ENCODE peak calls at places on chromosomes 16 and 17, in eight cellular contexts. One of them, this sample, is unnamed.

GRCh38 chr16:24045641-24046040 is 209.9 kb downstream of the PRKCB start:
- DNase-seq in A549: peak; percentile 29
- DNase-seq in substantia nigra: no peak
- DNase-seq in tibial artery: no peak
- DNase-seq in ascending aorta: no peak
- DNase-seq in stimulated activated CD8-positive, alpha-beta memory T cell treated with anti-CD3 and anti-CD28 coated beads, Interleukin-15, amount 100 ng/mL, for 24 hours: no peak
- DNase-seq in HL-60: no peak
- DNase-seq in fibroblast of lung: no peak
- DNase-seq in this sample: no peak

GRCh38 chr17:46986401-46986800 is 7.3 kb upstream of the RPRML start:
- DNase-seq in A549: no peak
- DNase-seq in substantia nigra: no peak
- DNase-seq in tibial artery: no peak
- DNase-seq in ascending aorta: no peak
- DNase-seq in stimulated activated CD8-positive, alpha-beta memory T cell treated with anti-CD3 and anti-CD28 coated beads, Interleukin-15, amount 100 ng/mL, for 24 hours: no peak
- DNase-seq in HL-60: no peak
- DNase-seq in fibroblast of lung: no peak
- DNase-seq in this sample: no peak

GRCh38 chr16:87243383-87243964 is 73.7 kb downstream of the C16orf95 start:
- DNase-seq in A549: no peak
- DNase-seq in substantia nigra: no peak
- DNase-seq in tibial artery: no peak
- DNase-seq in ascending aorta: no peak
- DNase-seq in stimulated activated CD8-positive, alpha-beta memory T cell treated with anti-CD3 and anti-CD28 coated beads, Interleukin-15, amount 100 ng/mL, for 24 hours: no peak
- DNase-seq in HL-60: no peak
- DNase-seq in fibroblast of lung: no peak
- DNase-seq in this sample: no peak

GRCh38 chr16:86101135-86101911 is 202.4 kb downstream of the IRF8 start:
- DNase-seq in A549: no peak
- DNase-seq in substantia nigra: no peak
- DNase-seq in tibial artery: peak; percentile 44
- DNase-seq in ascending aorta: no peak
- DNase-seq in stimulated activated CD8-positive, alpha-beta memory T cell treated with anti-CD3 and anti-CD28 coated beads, Interleukin-15, amount 100 ng/mL, for 24 hours: no peak
- DNase-seq in HL-60: no peak
- DNase-seq in fibroblast of lung: no peak
- DNase-seq in this sample: no peak

GRCh38 chr17:82489117-82489516 is 30.4 kb upstream of the FOXK2 start:
- DNase-seq in A549: no peak
- DNase-seq in substantia nigra: peak; percentile 19
- DNase-seq in tibial artery: peak; percentile 97
- DNase-seq in ascending aorta: peak; percentile 95
- DNase-seq in stimulated activated CD8-positive, alpha-beta memory T cell treated with anti-CD3 and anti-CD28 coated beads, Interleukin-15, amount 100 ng/mL, for 24 hours: no peak
- DNase-seq in HL-60: no peak
- DNase-seq in fibroblast of lung: peak; percentile 65
- DNase-seq in this sample: no peak

GRCh38 chr16:12027091-12027490 is 50.6 kb downstream of the SNX29 start:
- DNase-seq in A549: no peak
- DNase-seq in substantia nigra: no peak
- DNase-seq in tibial artery: no peak
- DNase-seq in ascending aorta: no peak
- DNase-seq in stimulated activated CD8-positive, alpha-beta memory T cell treated with anti-CD3 and anti-CD28 coated beads, Interleukin-15, amount 100 ng/mL, for 24 hours: no peak
- DNase-seq in HL-60: no peak
- DNase-seq in fibroblast of lung: no peak
- DNase-seq in this sample: no peak

GRCh38 chr16:84976644-84977400 is 34.5 kb downstream of the ZDHHC7 start:
- DNase-seq in A549: no peak
- DNase-seq in substantia nigra: no peak
- DNase-seq in tibial artery: peak; percentile 80
- DNase-seq in ascending aorta: peak; percentile 74
- DNase-seq in stimulated activated CD8-positive, alpha-beta memory T cell treated with anti-CD3 and anti-CD28 coated beads, Interleukin-15, amount 100 ng/mL, for 24 hours: no peak
- DNase-seq in HL-60: no peak
- DNase-seq in fibroblast of lung: no peak
- DNase-seq in this sample: no peak

GRCh38 chr17:77873518-77874302 is 84.8 kb upstream of the TNRC6C start:
- DNase-seq in A549: no peak
- DNase-seq in substantia nigra: no peak
- DNase-seq in tibial artery: no peak
- DNase-seq in ascending aorta: no peak
- DNase-seq in stimulated activated CD8-positive, alpha-beta memory T cell treated with anti-CD3 and anti-CD28 coated beads, Interleukin-15, amount 100 ng/mL, for 24 hours: no peak
- DNase-seq in HL-60: no peak
- DNase-seq in fibroblast of lung: no peak
- DNase-seq in this sample: no peak

GRCh38 chr16:8571061-8571596 is 19.2 kb downstream of the TMEM114 start:
- DNase-seq in A549: no peak
- DNase-seq in substantia nigra: no peak
- DNase-seq in tibial artery: no peak
- DNase-seq in ascending aorta: no peak
- DNase-seq in stimulated activated CD8-positive, alpha-beta memory T cell treated with anti-CD3 and anti-CD28 coated beads, Interleukin-15, amount 100 ng/mL, for 24 hours: no peak
- DNase-seq in HL-60: no peak
- DNase-seq in fibroblast of lung: peak; percentile 25
- DNase-seq in this sample: no peak

GRCh38 chr17:1108560-1108809 is 71.3 kb downstream of the ABR start:
- DNase-seq in A549: no peak
- DNase-seq in substantia nigra: no peak
- DNase-seq in tibial artery: no peak
- DNase-seq in ascending aorta: no peak
- DNase-seq in stimulated activated CD8-positive, alpha-beta memory T cell treated with anti-CD3 and anti-CD28 coated beads, Interleukin-15, amount 100 ng/mL, for 24 hours: no peak
- DNase-seq in HL-60: no peak
- DNase-seq in fibroblast of lung: no peak
- DNase-seq in this sample: no peak

GRCh38 chr17:31269597-31269996 is 27.4 kb downstream of the OMG start:
- DNase-seq in A549: peak; percentile 27
- DNase-seq in substantia nigra: no peak
- DNase-seq in tibial artery: peak; percentile 66
- DNase-seq in ascending aorta: peak; percentile 73
- DNase-seq in stimulated activated CD8-positive, alpha-beta memory T cell treated with anti-CD3 and anti-CD28 coated beads, Interleukin-15, amount 100 ng/mL, for 24 hours: no peak
- DNase-seq in HL-60: no peak
- DNase-seq in fibroblast of lung: peak; percentile 98
- DNase-seq in this sample: no peak

GRCh38 chr16:30965436-30965835 is 7.9 kb downstream of the SETD1A start:
- DNase-seq in A549: no peak
- DNase-seq in substantia nigra: no peak
- DNase-seq in tibial artery: no peak
- DNase-seq in ascending aorta: no peak
- DNase-seq in stimulated activated CD8-positive, alpha-beta memory T cell treated with anti-CD3 and anti-CD28 coated beads, Interleukin-15, amount 100 ng/mL, for 24 hours: no peak
- DNase-seq in HL-60: no peak
- DNase-seq in fibroblast of lung: no peak
- DNase-seq in this sample: no peak

GRCh38 chr17:74478369-74479100 is 12.1 kb downstream of the CD300A start:
- DNase-seq in A549: no peak
- DNase-seq in substantia nigra: no peak
- DNase-seq in tibial artery: no peak
- DNase-seq in ascending aorta: no peak
- DNase-seq in stimulated activated CD8-positive, alpha-beta memory T cell treated with anti-CD3 and anti-CD28 coated beads, Interleukin-15, amount 100 ng/mL, for 24 hours: no peak
- DNase-seq in HL-60: peak; percentile 45
- DNase-seq in fibroblast of lung: no peak
- DNase-seq in this sample: no peak

GRCh38 chr17:48296453-48296852 is 133.6 kb downstream of the SKAP1 start:
- DNase-seq in A549: no peak
- DNase-seq in substantia nigra: no peak
- DNase-seq in tibial artery: no peak
- DNase-seq in ascending aorta: no peak
- DNase-seq in stimulated activated CD8-positive, alpha-beta memory T cell treated with anti-CD3 and anti-CD28 coated beads, Interleukin-15, amount 100 ng/mL, for 24 hours: no peak
- DNase-seq in HL-60: no peak
- DNase-seq in fibroblast of lung: no peak
- DNase-seq in this sample: no peak

GRCh38 chr17:21042434-21043295 is at the start of gene USP22:
- DNase-seq in A549: peak; percentile 76
- DNase-seq in substantia nigra: no peak
- DNase-seq in tibial artery: no peak
- DNase-seq in ascending aorta: no peak
- DNase-seq in stimulated activated CD8-positive, alpha-beta memory T cell treated with anti-CD3 and anti-CD28 coated beads, Interleukin-15, amount 100 ng/mL, for 24 hours: peak; percentile 82
- DNase-seq in HL-60: no peak
- DNase-seq in fibroblast of lung: no peak
- DNase-seq in this sample: peak; percentile 91

GRCh38 chr16:19284207-19284606 is 1.3 kb upstream of the CLEC19A start:
- DNase-seq in A549: peak; percentile 58
- DNase-seq in substantia nigra: no peak
- DNase-seq in tibial artery: no peak
- DNase-seq in ascending aorta: no peak
- DNase-seq in stimulated activated CD8-positive, alpha-beta memory T cell treated with anti-CD3 and anti-CD28 coated beads, Interleukin-15, amount 100 ng/mL, for 24 hours: no peak
- DNase-seq in HL-60: no peak
- DNase-seq in fibroblast of lung: no peak
- DNase-seq in this sample: no peak

GRCh38 chr17:27324940-27325339 is 31.0 kb downstream of the WSB1 start:
- DNase-seq in A549: no peak
- DNase-seq in substantia nigra: no peak
- DNase-seq in tibial artery: no peak
- DNase-seq in ascending aorta: no peak
- DNase-seq in stimulated activated CD8-positive, alpha-beta memory T cell treated with anti-CD3 and anti-CD28 coated beads, Interleukin-15, amount 100 ng/mL, for 24 hours: no peak
- DNase-seq in HL-60: no peak
- DNase-seq in fibroblast of lung: no peak
- DNase-seq in this sample: no peak

GRCh38 chr17:31509095-31509804 is 117.8 kb downstream of the RAB11FIP4 start:
- DNase-seq in A549: no peak
- DNase-seq in substantia nigra: no peak
- DNase-seq in tibial artery: no peak
- DNase-seq in ascending aorta: no peak
- DNase-seq in stimulated activated CD8-positive, alpha-beta memory T cell treated with anti-CD3 and anti-CD28 coated beads, Interleukin-15, amount 100 ng/mL, for 24 hours: no peak
- DNase-seq in HL-60: no peak
- DNase-seq in fibroblast of lung: no peak
- DNase-seq in this sample: no peak

GRCh38 chr17:50331085-50331791 is 14.7 kb upstream of the XYLT2 start:
- DNase-seq in A549: no peak
- DNase-seq in substantia nigra: no peak
- DNase-seq in tibial artery: peak; percentile 19
- DNase-seq in ascending aorta: no peak
- DNase-seq in stimulated activated CD8-positive, alpha-beta memory T cell treated with anti-CD3 and anti-CD28 coated beads, Interleukin-15, amount 100 ng/mL, for 24 hours: no peak
- DNase-seq in HL-60: no peak
- DNase-seq in fibroblast of lung: peak; percentile 84
- DNase-seq in this sample: no peak

GRCh38 chr17:40311575-40311974 is 2.6 kb downstream of the RARA start:
- DNase-seq in A549: no peak
- DNase-seq in substantia nigra: no peak
- DNase-seq in tibial artery: peak; percentile 89
- DNase-seq in ascending aorta: peak; percentile 75
- DNase-seq in stimulated activated CD8-positive, alpha-beta memory T cell treated with anti-CD3 and anti-CD28 coated beads, Interleukin-15, amount 100 ng/mL, for 24 hours: no peak
- DNase-seq in HL-60: no peak
- DNase-seq in fibroblast of lung: no peak
- DNase-seq in this sample: peak; percentile 23

GRCh38 chr16:680967-681745 is 946 bp downstream of the STUB1 start:
- DNase-seq in A549: no peak
- DNase-seq in substantia nigra: no peak
- DNase-seq in tibial artery: no peak
- DNase-seq in ascending aorta: no peak
- DNase-seq in stimulated activated CD8-positive, alpha-beta memory T cell treated with anti-CD3 and anti-CD28 coated beads, Interleukin-15, amount 100 ng/mL, for 24 hours: no peak
- DNase-seq in HL-60: no peak
- DNase-seq in fibroblast of lung: peak; percentile 57
- DNase-seq in this sample: no peak

GRCh38 chr16:89202422-89203215 is 2.3 kb upstream of the SLC22A31 start:
- DNase-seq in A549: no peak
- DNase-seq in substantia nigra: no peak
- DNase-seq in tibial artery: no peak
- DNase-seq in ascending aorta: no peak
- DNase-seq in stimulated activated CD8-positive, alpha-beta memory T cell treated with anti-CD3 and anti-CD28 coated beads, Interleukin-15, amount 100 ng/mL, for 24 hours: no peak
- DNase-seq in HL-60: no peak
- DNase-seq in fibroblast of lung: no peak
- DNase-seq in this sample: no peak

GRCh38 chr16:15041260-15042011 is 14.4 kb downstream of the NTAN1 start:
- DNase-seq in A549: no peak
- DNase-seq in substantia nigra: peak; percentile 41
- DNase-seq in tibial artery: peak; percentile 92
- DNase-seq in ascending aorta: peak; percentile 89
- DNase-seq in stimulated activated CD8-positive, alpha-beta memory T cell treated with anti-CD3 and anti-CD28 coated beads, Interleukin-15, amount 100 ng/mL, for 24 hours: no peak
- DNase-seq in HL-60: no peak
- DNase-seq in fibroblast of lung: peak; percentile 81
- DNase-seq in this sample: no peak

GRCh38 chr17:35432176-35433074 is at the start of gene SLFN12:
- DNase-seq in A549: no peak
- DNase-seq in substantia nigra: no peak
- DNase-seq in tibial artery: peak; percentile 70
- DNase-seq in ascending aorta: peak; percentile 85
- DNase-seq in stimulated activated CD8-positive, alpha-beta memory T cell treated with anti-CD3 and anti-CD28 coated beads, Interleukin-15, amount 100 ng/mL, for 24 hours: no peak
- DNase-seq in HL-60: no peak
- DNase-seq in fibroblast of lung: peak; percentile 98
- DNase-seq in this sample: peak; percentile 69

GRCh38 chr16:70653809-70654771 is 7.7 kb downstream of the IL34 start:
- DNase-seq in A549: peak; percentile 41
- DNase-seq in substantia nigra: peak; percentile 58
- DNase-seq in tibial artery: peak; percentile 91
- DNase-seq in ascending aorta: peak; percentile 93
- DNase-seq in stimulated activated CD8-positive, alpha-beta memory T cell treated with anti-CD3 and anti-CD28 coated beads, Interleukin-15, amount 100 ng/mL, for 24 hours: peak; percentile 62
- DNase-seq in HL-60: peak; percentile 41
- DNase-seq in fibroblast of lung: peak; percentile 87
- DNase-seq in this sample: peak; percentile 83

GRCh38 chr17:13337864-13338371 is 263.8 kb downstream of the HS3ST3A1 start:
- DNase-seq in A549: peak; percentile 36
- DNase-seq in substantia nigra: no peak
- DNase-seq in tibial artery: no peak
- DNase-seq in ascending aorta: no peak
- DNase-seq in stimulated activated CD8-positive, alpha-beta memory T cell treated with anti-CD3 and anti-CD28 coated beads, Interleukin-15, amount 100 ng/mL, for 24 hours: no peak
- DNase-seq in HL-60: no peak
- DNase-seq in fibroblast of lung: peak; percentile 87
- DNase-seq in this sample: peak; percentile 22

GRCh38 chr16:30187556-30187865 is 4.1 kb downstream of the CORO1A start:
- DNase-seq in A549: no peak
- DNase-seq in substantia nigra: no peak
- DNase-seq in tibial artery: no peak
- DNase-seq in ascending aorta: no peak
- DNase-seq in stimulated activated CD8-positive, alpha-beta memory T cell treated with anti-CD3 and anti-CD28 coated beads, Interleukin-15, amount 100 ng/mL, for 24 hours: no peak
- DNase-seq in HL-60: no peak
- DNase-seq in fibroblast of lung: no peak
- DNase-seq in this sample: no peak

GRCh38 chr17:1617620-1618174 is 10.9 kb downstream of the SLC43A2 start:
- DNase-seq in A549: peak; percentile 80
- DNase-seq in substantia nigra: no peak
- DNase-seq in tibial artery: no peak
- DNase-seq in ascending aorta: no peak
- DNase-seq in stimulated activated CD8-positive, alpha-beta memory T cell treated with anti-CD3 and anti-CD28 coated beads, Interleukin-15, amount 100 ng/mL, for 24 hours: no peak
- DNase-seq in HL-60: no peak
- DNase-seq in fibroblast of lung: peak; percentile 32
- DNase-seq in this sample: no peak

GRCh38 chr17:80151333-80151732 is 4.4 kb upstream of the EIF4A3 start:
- DNase-seq in A549: no peak
- DNase-seq in substantia nigra: no peak
- DNase-seq in tibial artery: no peak
- DNase-seq in ascending aorta: no peak
- DNase-seq in stimulated activated CD8-positive, alpha-beta memory T cell treated with anti-CD3 and anti-CD28 coated beads, Interleukin-15, amount 100 ng/mL, for 24 hours: no peak
- DNase-seq in HL-60: no peak
- DNase-seq in fibroblast of lung: peak; percentile 84
- DNase-seq in this sample: no peak

GRCh38 chr17:29784661-29785060 is 145.4 kb downstream of the SSH2 start:
- DNase-seq in A549: peak; percentile 16
- DNase-seq in substantia nigra: no peak
- DNase-seq in tibial artery: no peak
- DNase-seq in ascending aorta: no peak
- DNase-seq in stimulated activated CD8-positive, alpha-beta memory T cell treated with anti-CD3 and anti-CD28 coated beads, Interleukin-15, amount 100 ng/mL, for 24 hours: no peak
- DNase-seq in HL-60: no peak
- DNase-seq in fibroblast of lung: peak; percentile 19
- DNase-seq in this sample: no peak

GRCh38 chr17:2786176-2786881 is 9.9 kb upstream of the RAP1GAP2 start:
- DNase-seq in A549: peak; percentile 94
- DNase-seq in substantia nigra: peak; percentile 27
- DNase-seq in tibial artery: peak; percentile 81
- DNase-seq in ascending aorta: peak; percentile 77
- DNase-seq in stimulated activated CD8-positive, alpha-beta memory T cell treated with anti-CD3 and anti-CD28 coated beads, Interleukin-15, amount 100 ng/mL, for 24 hours: peak; percentile 73
- DNase-seq in HL-60: peak; percentile 66
- DNase-seq in fibroblast of lung: peak; percentile 76
- DNase-seq in this sample: peak; percentile 91